ENCODE peak calls at places on chromosomes 2 and 18, in eight cellular contexts. U, D, X, K, I, F, P and G are unnamed samples.

GRCh38 chr2:149994057-149994728 is 406.6 kb upstream of the MMADHC start:
- DNase-seq in F (peak; percentile 71), P (no peak), X (no peak), I (no peak), U (no peak), K (no peak), D (peak; percentile 83), G (no peak)

GRCh38 chr2:186209532-186209931 is 276.5 kb upstream of the ZC3H15 start:
- DNase-seq in X (no peak), I (no peak), F (no peak), P (no peak), K (no peak), D (no peak), U (no peak), G (no peak)

GRCh38 chr2:137969418-137969765 is 5.1 kb downstream of the HNMT start:
- DNase-seq in U (peak; percentile 32), F (peak; percentile 91), K (no peak), I (no peak), X (no peak), P (peak; percentile 98), D (peak; percentile 38), G (peak; percentile 64)

GRCh38 chr2:157732596-157732995 is 103.9 kb upstream of the ACVR1C start:
- DNase-seq in F (no peak), P (no peak), U (no peak), D (no peak), I (no peak), X (no peak), K (no peak), G (no peak)

GRCh38 chr2:106057206-106057605 is 136.9 kb downstream of the UXS1 start:
- DNase-seq in P (no peak), I (no peak), K (no peak), X (no peak), D (peak; percentile 13), F (no peak), U (no peak), G (no peak)

GRCh38 chr2:159290289-159290907 is 3.9 kb upstream of the WDSUB1 start:
- DNase-seq in D (peak; percentile 39), I (no peak), U (no peak), K (no peak), F (peak; percentile 91), P (peak; percentile 9), X (no peak), G (peak; percentile 59)

GRCh38 chr18:51867767-51868166 is 472.2 kb upstream of the DCC start:
- DNase-seq in K (peak; percentile 55), U (no peak), X (peak; percentile 74), I (no peak), P (peak; percentile 1), D (no peak), F (peak; percentile 4), G (no peak)

GRCh38 chr18:22102948-22103663 is 66.3 kb upstream of the GATA6 start:
- DNase-seq in K (no peak), F (no peak), P (peak; percentile 94), X (no peak), U (no peak), I (no peak), D (no peak), G (no peak)

GRCh38 chr2:191566347-191566746 is 111.6 kb upstream of the NABP1 start:
- DNase-seq in P (peak; percentile 54), D (peak; percentile 77), I (peak; percentile 92), U (peak; percentile 27), X (peak; percentile 85), K (peak; percentile 77), F (peak; percentile 49), G (peak; percentile 58)

GRCh38 chr2:112790305-112790704 is 6.0 kb upstream of the IL1A start:
- DNase-seq in U (no peak), K (no peak), I (no peak), X (no peak), P (no peak), D (no peak), F (no peak), G (no peak)

GRCh38 chr2:172200495-172201085 is 97.9 kb upstream of the DLX2 start:
- DNase-seq in K (peak; percentile 14), I (no peak), U (no peak), X (no peak), D (no peak), F (peak; percentile 48), P (peak; percentile 53), G (no peak)

GRCh38 chr2:45013229-45014015 is 4.2 kb upstream of the SIX2 start:
- DNase-seq in X (peak; percentile 28), U (no peak), K (peak; percentile 42), I (no peak), F (no peak), P (no peak), D (no peak), G (no peak)

GRCh38 chr2:163200726-163201125 is 362.2 kb upstream of the KCNH7 start:
- DNase-seq in X (no peak), I (no peak), F (no peak), U (no peak), P (no peak), K (no peak), D (no peak), G (no peak)

GRCh38 chr18:69895081-69896047 is 52.3 kb downstream of the CD226 start:
- DNase-seq in U (no peak), X (no peak), D (no peak), P (no peak), I (no peak), F (no peak), K (no peak), G (no peak)

GRCh38 chr2:111534816-111535803 is 348.9 kb downstream of the ANAPC1 start:
- DNase-seq in F (peak; percentile 69), P (peak; percentile 78), K (no peak), D (peak; percentile 12), I (no peak), U (no peak), X (no peak), G (no peak)

GRCh38 chr2:200705305-200705985 is 106.3 kb upstream of the BZW1 start:
- DNase-seq in X (no peak), I (no peak), D (no peak), U (no peak), K (peak; percentile 18), P (no peak), F (no peak), G (no peak)

GRCh38 chr2:167275066-167275465 is 386.8 kb downstream of the XIRP2 start:
- DNase-seq in I (no peak), P (no peak), F (no peak), U (no peak), X (no peak), K (no peak), D (no peak), G (no peak)

GRCh38 chr18:23526516-23527063 is 23.3 kb downstream of the RMC1 start:
- DNase-seq in K (no peak), X (no peak), F (no peak), P (no peak), D (no peak), U (no peak), I (no peak), G (no peak)
- TF ChIP-seq CTCF in K (no peak), X (no peak), F (no peak), P (no peak), D (no peak), U (no peak), I (no peak), G (no peak)

DNA sequence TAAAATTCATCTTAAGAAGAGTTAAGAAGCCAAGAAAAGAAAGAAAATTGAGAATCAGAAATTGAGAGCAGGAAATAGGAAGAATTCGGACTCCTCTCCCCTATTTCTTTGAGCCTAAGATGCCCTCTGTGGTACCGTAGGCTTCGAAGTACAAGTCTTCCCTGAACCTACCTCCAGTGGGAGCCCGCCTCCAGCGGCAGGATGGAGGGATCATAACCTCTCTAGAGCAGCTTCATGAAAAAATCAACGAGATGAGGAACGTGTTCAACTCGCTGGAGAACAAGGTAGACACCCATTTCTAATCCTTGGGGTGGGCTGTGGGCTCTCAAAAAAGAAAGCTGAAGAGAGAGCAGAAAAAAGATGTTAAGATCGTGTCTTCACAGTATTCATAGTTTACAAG is 36.3 kb downstream of the ARHGEF33 start:
- DNase-seq in U (no peak), K (peak; percentile 5), X (peak; percentile 13), D (no peak), F (no peak), P (no peak), I (no peak), G (no peak)
- TF ChIP-seq CTCF in U (no peak), K (no peak), X (no peak), D (no peak), F (no peak), P (no peak), I (no peak), G (no peak)

GRCh38 chr2:222799262-222799918 is 61.4 kb upstream of the ACSL3 start:
- DNase-seq in U (no peak), X (no peak), I (no peak), F (no peak), D (no peak), K (no peak), P (no peak), G (no peak)

GRCh38 chr2:222796413-222797103 is 64.3 kb upstream of the ACSL3 start:
- DNase-seq in F (peak; percentile 25), K (peak; percentile 9), D (no peak), I (no peak), U (no peak), P (no peak), X (peak; percentile 30), G (no peak)

GRCh38 chr2:222797308-222797707 is 63.5 kb upstream of the ACSL3 start:
- DNase-seq in P (peak; percentile 48), U (no peak), X (no peak), I (no peak), F (peak; percentile 39), D (no peak), K (no peak), G (no peak)

GRCh38 chr2:222798528-222798927 is 62.3 kb upstream of the ACSL3 start:
- DNase-seq in K (no peak), X (no peak), I (no peak), U (no peak), F (no peak), P (no peak), D (no peak), G (no peak)

GRCh38 chr2:222797871-222798270 is 63.0 kb upstream of the ACSL3 start:
- DNase-seq in D (no peak), X (no peak), F (no peak), U (no peak), I (no peak), P (no peak), K (no peak), G (no peak)
- TF ChIP-seq CTCF in D (no peak), X (no peak), F (no peak), U (no peak), I (no peak), P (no peak), K (no peak), G (no peak)

DNA sequence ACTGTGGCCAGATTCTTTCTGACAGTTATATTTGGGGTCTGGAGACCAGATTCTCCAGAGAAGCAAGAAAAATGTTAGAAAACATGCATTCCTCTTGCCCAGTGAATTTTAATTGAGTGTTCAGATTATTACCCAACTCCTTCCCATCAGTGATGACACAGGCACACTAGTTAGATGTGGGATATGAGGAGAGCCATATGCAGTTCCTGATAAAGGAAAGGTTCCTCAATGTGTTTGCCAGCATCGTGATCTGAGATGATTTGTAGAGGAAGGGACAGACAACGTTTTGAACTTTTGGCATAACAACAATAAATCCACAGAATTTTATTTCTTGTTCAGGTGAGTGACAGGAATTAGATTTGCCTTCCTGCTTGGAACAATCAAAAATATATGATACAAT is 308.6 kb downstream of the PIEZO2 start:
- DNase-seq in U (no peak), P (no peak), K (no peak), F (no peak), X (no peak), D (no peak), I (no peak), G (no peak)
- TF ChIP-seq CTCF in U (no peak), P (no peak), K (no peak), F (no peak), X (no peak), D (no peak), I (no peak), G (no peak)